ENCODE peak calls at places on chromosomes 4 and X, in eight cellular contexts. One of them, this sample, is unnamed.

GRCh38 chrX:24858004-24858746 is 157.6 kb downstream of the ARX start:
- DNase-seq in mesothelial cell of epicardium: no peak
- DNase-seq in neural crest cell: no peak
- DNase-seq in mammary epithelial cell: no peak
- DNase-seq in mucosa of descending colon: no peak
- DNase-seq in ascending aorta: no peak
- DNase-seq in fibroblast of pulmonary artery: peak
- DNase-seq in hepatocyte: no peak
- DNase-seq in this sample: no peak

GRCh38 chrX:44012484-44013096 is 39.4 kb upstream of the NDP start:
- DNase-seq in mesothelial cell of epicardium: no peak
- DNase-seq in neural crest cell: no peak
- DNase-seq in mammary epithelial cell: peak
- DNase-seq in mucosa of descending colon: peak
- DNase-seq in ascending aorta: peak
- DNase-seq in fibroblast of pulmonary artery: peak
- DNase-seq in hepatocyte: no peak
- DNase-seq in this sample: no peak

GRCh38 chr4:85909851-85910250 is 434.9 kb downstream of the ARHGAP24 start:
- DNase-seq in mesothelial cell of epicardium: no peak
- DNase-seq in neural crest cell: no peak
- DNase-seq in mammary epithelial cell: no peak
- DNase-seq in mucosa of descending colon: peak
- DNase-seq in ascending aorta: peak
- DNase-seq in fibroblast of pulmonary artery: no peak
- DNase-seq in hepatocyte: no peak
- DNase-seq in this sample: no peak

GRCh38 chr4:4985844-4986243 is 33.4 kb downstream of the CYTL1 start:
- DNase-seq in mesothelial cell of epicardium: no peak
- DNase-seq in neural crest cell: no peak
- DNase-seq in mammary epithelial cell: no peak
- DNase-seq in mucosa of descending colon: no peak
- DNase-seq in ascending aorta: no peak
- DNase-seq in fibroblast of pulmonary artery: no peak
- DNase-seq in hepatocyte: no peak
- DNase-seq in this sample: no peak

GRCh38 chrX:71366674-71367256 is 608 bp downstream of the TAF1 start:
- DNase-seq in mesothelial cell of epicardium: peak
- DNase-seq in neural crest cell: no peak
- DNase-seq in mammary epithelial cell: peak
- DNase-seq in mucosa of descending colon: peak
- DNase-seq in ascending aorta: no peak
- DNase-seq in fibroblast of pulmonary artery: peak
- DNase-seq in hepatocyte: peak
- DNase-seq in this sample: peak

GRCh38 chrX:56794831-56795230 is 65.8 kb downstream of the NBDY start:
- DNase-seq in mesothelial cell of epicardium: peak
- DNase-seq in neural crest cell: no peak
- DNase-seq in mammary epithelial cell: no peak
- DNase-seq in mucosa of descending colon: no peak
- DNase-seq in ascending aorta: no peak
- DNase-seq in fibroblast of pulmonary artery: no peak
- DNase-seq in hepatocyte: no peak
- DNase-seq in this sample: no peak

GRCh38 chr4:85092943-85093342 is 126.5 kb upstream of the WDFY3 start:
- DNase-seq in mesothelial cell of epicardium: no peak
- DNase-seq in neural crest cell: no peak
- DNase-seq in mammary epithelial cell: no peak
- DNase-seq in mucosa of descending colon: no peak
- DNase-seq in ascending aorta: no peak
- DNase-seq in fibroblast of pulmonary artery: no peak
- DNase-seq in hepatocyte: no peak
- DNase-seq in this sample: no peak

GRCh38 chr4:20487852-20488251 is 212.4 kb upstream of the PACRGL start:
- DNase-seq in mesothelial cell of epicardium: no peak
- DNase-seq in neural crest cell: no peak
- DNase-seq in mammary epithelial cell: no peak
- DNase-seq in mucosa of descending colon: no peak
- DNase-seq in ascending aorta: no peak
- DNase-seq in fibroblast of pulmonary artery: peak
- DNase-seq in hepatocyte: no peak
- DNase-seq in this sample: no peak

GRCh38 chr4:80071643-80072606 is 1.1 kb downstream of the ANTXR2 start:
- DNase-seq in mesothelial cell of epicardium: no peak
- DNase-seq in neural crest cell: peak
- DNase-seq in mammary epithelial cell: peak
- DNase-seq in mucosa of descending colon: peak
- DNase-seq in ascending aorta: peak
- DNase-seq in fibroblast of pulmonary artery: peak
- DNase-seq in hepatocyte: peak
- DNase-seq in this sample: peak

GRCh38 chr4:139728840-139729239 is 63.2 kb downstream of the MGST2 start:
- DNase-seq in mesothelial cell of epicardium: no peak
- DNase-seq in neural crest cell: no peak
- DNase-seq in mammary epithelial cell: no peak
- DNase-seq in mucosa of descending colon: no peak
- DNase-seq in ascending aorta: no peak
- DNase-seq in fibroblast of pulmonary artery: no peak
- DNase-seq in hepatocyte: peak
- DNase-seq in this sample: no peak

GRCh38 chrX:120514236-120514635 is 45.1 kb upstream of the LAMP2 start:
- DNase-seq in mesothelial cell of epicardium: no peak
- DNase-seq in neural crest cell: no peak
- DNase-seq in mammary epithelial cell: peak
- DNase-seq in mucosa of descending colon: no peak
- DNase-seq in ascending aorta: no peak
- DNase-seq in fibroblast of pulmonary artery: peak
- DNase-seq in hepatocyte: peak
- DNase-seq in this sample: no peak

GRCh38 chr4:24850669-24851068 is 55.3 kb downstream of the SOD3 start:
- DNase-seq in mesothelial cell of epicardium: no peak
- DNase-seq in neural crest cell: no peak
- DNase-seq in mammary epithelial cell: peak
- DNase-seq in mucosa of descending colon: no peak
- DNase-seq in ascending aorta: peak
- DNase-seq in fibroblast of pulmonary artery: peak
- DNase-seq in hepatocyte: peak
- DNase-seq in this sample: peak

GRCh38 chrX:142295190-142295589 is 90.1 kb upstream of the MAGEC2 start:
- DNase-seq in mesothelial cell of epicardium: no peak
- DNase-seq in neural crest cell: no peak
- DNase-seq in mammary epithelial cell: no peak
- DNase-seq in mucosa of descending colon: no peak
- DNase-seq in ascending aorta: no peak
- DNase-seq in fibroblast of pulmonary artery: no peak
- DNase-seq in hepatocyte: no peak
- DNase-seq in this sample: no peak

GRCh38 chr4:72136429-72136828 is 104.6 kb downstream of the NPFFR2 start:
- DNase-seq in mesothelial cell of epicardium: no peak
- DNase-seq in neural crest cell: no peak
- DNase-seq in mammary epithelial cell: no peak
- DNase-seq in mucosa of descending colon: no peak
- DNase-seq in ascending aorta: no peak
- DNase-seq in fibroblast of pulmonary artery: no peak
- DNase-seq in hepatocyte: no peak
- DNase-seq in this sample: no peak

GRCh38 chr4:86596802-86597201 is 2.7 kb downstream of the PTPN13 start:
- DNase-seq in mesothelial cell of epicardium: no peak
- DNase-seq in neural crest cell: no peak
- DNase-seq in mammary epithelial cell: peak
- DNase-seq in mucosa of descending colon: no peak
- DNase-seq in ascending aorta: no peak
- DNase-seq in fibroblast of pulmonary artery: peak
- DNase-seq in hepatocyte: peak
- DNase-seq in this sample: no peak

GRCh38 chr4:180500146-180500545 is 1743.1 kb upstream of the TENM3 start:
- DNase-seq in mesothelial cell of epicardium: no peak
- DNase-seq in neural crest cell: no peak
- DNase-seq in mammary epithelial cell: no peak
- DNase-seq in mucosa of descending colon: no peak
- DNase-seq in ascending aorta: no peak
- DNase-seq in fibroblast of pulmonary artery: no peak
- DNase-seq in hepatocyte: no peak
- DNase-seq in this sample: no peak

GRCh38 chrX:45749375-45749774 is 548.7 kb upstream of the DIPK2B start:
- DNase-seq in mesothelial cell of epicardium: no peak
- DNase-seq in neural crest cell: no peak
- DNase-seq in mammary epithelial cell: no peak
- DNase-seq in mucosa of descending colon: no peak
- DNase-seq in ascending aorta: no peak
- DNase-seq in fibroblast of pulmonary artery: peak
- DNase-seq in hepatocyte: no peak
- DNase-seq in this sample: no peak

GRCh38 chr4:86108834-86109233 is 251.0 kb downstream of the MAPK10 start:
- DNase-seq in mesothelial cell of epicardium: no peak
- DNase-seq in neural crest cell: no peak
- DNase-seq in mammary epithelial cell: no peak
- DNase-seq in mucosa of descending colon: no peak
- DNase-seq in ascending aorta: no peak
- DNase-seq in fibroblast of pulmonary artery: no peak
- DNase-seq in hepatocyte: no peak
- DNase-seq in this sample: no peak

GRCh38 chr4:130563185-130563890 is 1467.4 kb downstream of the C4orf33 start:
- DNase-seq in mesothelial cell of epicardium: peak
- DNase-seq in neural crest cell: peak
- DNase-seq in mammary epithelial cell: peak
- DNase-seq in mucosa of descending colon: no peak
- DNase-seq in ascending aorta: peak
- DNase-seq in fibroblast of pulmonary artery: peak
- DNase-seq in hepatocyte: peak
- DNase-seq in this sample: peak

GRCh38 chrX:83521905-83522304 is 13.8 kb downstream of the POU3F4 start:
- DNase-seq in mesothelial cell of epicardium: no peak
- DNase-seq in neural crest cell: no peak
- DNase-seq in mammary epithelial cell: no peak
- DNase-seq in mucosa of descending colon: no peak
- DNase-seq in ascending aorta: no peak
- DNase-seq in fibroblast of pulmonary artery: no peak
- DNase-seq in hepatocyte: no peak
- DNase-seq in this sample: no peak

GRCh38 chrX:148135738-148136137 is 154.6 kb downstream of the FMR1NB start:
- DNase-seq in mesothelial cell of epicardium: no peak
- DNase-seq in neural crest cell: no peak
- DNase-seq in mammary epithelial cell: peak
- DNase-seq in mucosa of descending colon: no peak
- DNase-seq in ascending aorta: no peak
- DNase-seq in fibroblast of pulmonary artery: peak
- DNase-seq in hepatocyte: no peak
- DNase-seq in this sample: no peak

GRCh38 chrX:101462892-101463291 is 22.4 kb upstream of the ARMCX4 start:
- DNase-seq in mesothelial cell of epicardium: no peak
- DNase-seq in neural crest cell: no peak
- DNase-seq in mammary epithelial cell: peak
- DNase-seq in mucosa of descending colon: no peak
- DNase-seq in ascending aorta: no peak
- DNase-seq in fibroblast of pulmonary artery: peak
- DNase-seq in hepatocyte: no peak
- DNase-seq in this sample: peak
- TF ChIP-seq CTCF in mesothelial cell of epicardium: no peak
- TF ChIP-seq CTCF in neural crest cell: peak
- TF ChIP-seq CTCF in mammary epithelial cell: peak
- TF ChIP-seq CTCF in mucosa of descending colon: no peak
- TF ChIP-seq CTCF in ascending aorta: no peak
- TF ChIP-seq CTCF in fibroblast of pulmonary artery: peak
- TF ChIP-seq CTCF in hepatocyte: peak
- TF ChIP-seq CTCF in this sample: peak

DNA sequence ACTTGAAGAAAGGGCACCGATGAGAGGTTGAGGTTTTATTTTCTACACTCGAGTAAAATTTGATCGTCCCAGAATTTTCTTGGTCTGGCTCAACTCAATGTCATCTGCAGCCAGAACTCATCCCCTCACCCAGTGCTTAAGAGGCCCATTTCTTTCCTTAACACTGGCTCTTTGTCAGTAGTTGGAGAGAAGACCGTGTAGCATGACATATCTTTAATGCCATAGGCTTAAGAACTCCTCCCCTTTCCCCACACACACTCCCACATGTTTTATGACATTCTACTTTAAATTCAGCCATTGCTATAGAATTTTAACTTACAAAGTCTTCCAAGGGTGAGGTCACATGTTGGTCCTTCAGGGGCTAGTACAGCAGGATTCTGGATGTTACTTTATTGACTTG is 44.2 kb upstream of the ZNF827 start:
- DNase-seq in mesothelial cell of epicardium: no peak
- DNase-seq in neural crest cell: no peak
- DNase-seq in mammary epithelial cell: no peak
- DNase-seq in mucosa of descending colon: no peak
- DNase-seq in ascending aorta: no peak
- DNase-seq in fibroblast of pulmonary artery: no peak
- DNase-seq in hepatocyte: no peak
- DNase-seq in this sample: no peak
- TF ChIP-seq CTCF in mesothelial cell of epicardium: no peak
- TF ChIP-seq CTCF in neural crest cell: no peak
- TF ChIP-seq CTCF in mammary epithelial cell: no peak
- TF ChIP-seq CTCF in mucosa of descending colon: no peak
- TF ChIP-seq CTCF in ascending aorta: no peak
- TF ChIP-seq CTCF in fibroblast of pulmonary artery: no peak
- TF ChIP-seq CTCF in hepatocyte: no peak
- TF ChIP-seq CTCF in this sample: no peak

GRCh38 chr4:175339100-175339707 is 421.0 kb downstream of the ADAM29 start:
- DNase-seq in mesothelial cell of epicardium: no peak
- DNase-seq in neural crest cell: no peak
- DNase-seq in mammary epithelial cell: peak
- DNase-seq in mucosa of descending colon: no peak
- DNase-seq in ascending aorta: no peak
- DNase-seq in fibroblast of pulmonary artery: peak
- DNase-seq in hepatocyte: no peak
- DNase-seq in this sample: no peak
- TF ChIP-seq CTCF in mesothelial cell of epicardium: no peak
- TF ChIP-seq CTCF in neural crest cell: no peak
- TF ChIP-seq CTCF in mammary epithelial cell: no peak
- TF ChIP-seq CTCF in mucosa of descending colon: no peak
- TF ChIP-seq CTCF in ascending aorta: no peak
- TF ChIP-seq CTCF in fibroblast of pulmonary artery: no peak
- TF ChIP-seq CTCF in hepatocyte: no peak
- TF ChIP-seq CTCF in this sample: no peak

DNA sequence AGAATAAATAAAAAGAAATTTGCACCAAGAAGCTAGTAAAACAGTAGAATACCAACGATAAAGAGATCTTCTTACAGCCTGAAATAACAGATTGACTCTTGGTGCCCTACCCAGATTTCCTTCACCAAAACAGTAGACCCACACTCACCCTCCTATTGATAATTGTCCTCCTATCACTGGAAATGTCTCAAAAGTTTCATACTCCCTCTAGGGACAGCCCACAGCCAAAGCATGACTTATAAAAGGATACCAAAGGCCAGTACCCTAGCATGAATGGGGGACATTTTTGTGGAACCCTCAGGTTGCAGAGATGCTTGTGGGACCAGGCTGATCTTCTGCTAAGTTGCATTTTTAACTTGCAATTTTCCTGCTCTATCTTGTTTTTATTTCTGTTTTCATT is 104.1 kb downstream of the INPP4B start:
- DNase-seq in mesothelial cell of epicardium: no peak
- DNase-seq in neural crest cell: no peak
- DNase-seq in mammary epithelial cell: no peak
- DNase-seq in mucosa of descending colon: no peak
- DNase-seq in ascending aorta: no peak
- DNase-seq in fibroblast of pulmonary artery: no peak
- DNase-seq in hepatocyte: no peak
- DNase-seq in this sample: no peak
- TF ChIP-seq CTCF in mesothelial cell of epicardium: no peak
- TF ChIP-seq CTCF in neural crest cell: no peak
- TF ChIP-seq CTCF in mammary epithelial cell: peak
- TF ChIP-seq CTCF in mucosa of descending colon: no peak
- TF ChIP-seq CTCF in ascending aorta: no peak
- TF ChIP-seq CTCF in fibroblast of pulmonary artery: peak
- TF ChIP-seq CTCF in hepatocyte: no peak
- TF ChIP-seq CTCF in this sample: no peak

GRCh38 chrX:16826207-16826606 is 39.9 kb downstream of the TXLNG start:
- DNase-seq in mesothelial cell of epicardium: no peak
- DNase-seq in neural crest cell: no peak
- DNase-seq in mammary epithelial cell: peak
- DNase-seq in mucosa of descending colon: no peak
- DNase-seq in ascending aorta: no peak
- DNase-seq in fibroblast of pulmonary artery: peak
- DNase-seq in hepatocyte: peak
- DNase-seq in this sample: peak
- TF ChIP-seq CTCF in mesothelial cell of epicardium: peak
- TF ChIP-seq CTCF in neural crest cell: peak
- TF ChIP-seq CTCF in mammary epithelial cell: peak
- TF ChIP-seq CTCF in mucosa of descending colon: no peak
- TF ChIP-seq CTCF in ascending aorta: peak
- TF ChIP-seq CTCF in fibroblast of pulmonary artery: peak
- TF ChIP-seq CTCF in hepatocyte: peak
- TF ChIP-seq CTCF in this sample: peak